ENCODE peak calls at places on chromosomes 11 and 22, in four cellular contexts. D is OCI-LY7; H is ovary; N is stimulated activated CD4-positive, alpha-beta T cell treated with anti-CD3 and anti-CD28 coated beads, Interleukin-4, amount 100 ng/mL, for 4 hours. L is an unnamed sample.

GRCh38 chr11:6927030-6927617 is 898 bp downstream of the ZNF215 start:
- DNase-seq in D (peak; percentile 94), H (no peak), N (no peak), L (peak; percentile 32)

GRCh38 chr22:29700949-29701927 is 18.6 kb upstream of the CABP7 start:
- DNase-seq in D (peak; percentile 67), H (no peak), N (peak; percentile 20), L (peak; percentile 59)

GRCh38 chr11:32231909-32232493 is 141.1 kb downstream of the RCN1 start:
- DNase-seq in D (peak; percentile 14), H (no peak), N (no peak), L (peak; percentile 40)

GRCh38 chr11:44611687-44612437 is 46.4 kb downstream of the CD82 start:
- DNase-seq in D (peak; percentile 23), H (no peak), N (peak; percentile 89), L (peak; percentile 44)

GRCh38 chr11:108835624-108836023 is 170.8 kb downstream of the DDX10 start:
- DNase-seq in D (no peak), H (no peak), N (no peak), L (no peak)

GRCh38 chr22:37610480-37611148 is 2.0 kb downstream of the GGA1 start:
- DNase-seq in D (peak; percentile 49), H (no peak), N (no peak), L (peak; percentile 38)

GRCh38 chr11:74311352-74311926 is at the start of gene P4HA3:
- DNase-seq in D (no peak), H (peak; percentile 17), N (peak; percentile 25), L (no peak)

GRCh38 chr11:119062779-119063178 is 4.8 kb upstream of the VPS11 start:
- DNase-seq in D (no peak), H (peak; percentile 57), N (no peak), L (no peak)

GRCh38 chr22:43038325-43038724 is 23.4 kb upstream of the PACSIN2 start:
- DNase-seq in D (no peak), H (no peak), N (no peak), L (no peak)

L was measured in KBM-7.